ENCODE peak calls at places on chromosomes 12 and 14, in eight cellular contexts. A, K, S, H, J, P, E and I are unnamed samples.
A peak's percentile ranks its signal among the peaks of the same experiment; 100 is the strongest.

GRCh38 chr14:29310757-29311156 is 544.2 kb downstream of the FOXG1 start:
- DNase-seq in A (no peak), J (no peak), E (no peak), S (no peak), H (no peak), K (peak; percentile 83), P (no peak), I (peak; percentile 83)

GRCh38 chr14:77031680-77032482 is 3.4 kb upstream of the IRF2BPL start:
- DNase-seq in A (no peak), K (peak; percentile 67), J (peak; percentile 64), S (no peak), H (no peak), P (no peak), E (no peak), I (peak; percentile 91)

GRCh38 chr12:120085920-120086319 is 30.6 kb downstream of the RAB35 start:
- DNase-seq in P (no peak), E (no peak), K (no peak), J (no peak), S (peak; percentile 67), H (no peak), A (peak; percentile 27), I (no peak)

GRCh38 chr14:60508707-60509437 is at the start of gene SIX6:
- DNase-seq in E (no peak), K (no peak), P (peak; percentile 77), A (no peak), S (peak; percentile 92), H (no peak), J (peak; percentile 49), I (peak; percentile 39)

GRCh38 chr12:108865169-108865568 is 7.8 kb upstream of the SSH1 start:
- DNase-seq in E (no peak), K (no peak), J (no peak), P (no peak), A (no peak), S (no peak), H (no peak), I (no peak)

GRCh38 chr12:11847539-11847938 is 198.1 kb downstream of the ETV6 start:
- DNase-seq in S (no peak), P (no peak), H (no peak), K (no peak), E (no peak), J (no peak), A (no peak), I (no peak)

GRCh38 chr12:41452838-41453237 is 264.7 kb downstream of the PDZRN4 start:
- DNase-seq in S (peak; percentile 17), A (no peak), K (no peak), P (no peak), H (no peak), E (no peak), J (no peak), I (no peak)

GRCh38 chr14:30994681-30995620 is 30.5 kb upstream of the AP4S1 start:
- DNase-seq in P (no peak), E (no peak), J (no peak), K (peak; percentile 33), S (no peak), H (no peak), A (no peak), I (peak; percentile 69)

GRCh38 chr14:100562751-100563150 is 24.5 kb downstream of the BEGAIN start:
- DNase-seq in K (no peak), H (no peak), E (no peak), A (no peak), P (no peak), J (no peak), S (no peak), I (no peak)

GRCh38 chr14:53106768-53107167 is 46.4 kb downstream of the DDHD1 start:
- DNase-seq in J (no peak), E (no peak), S (no peak), A (no peak), H (no peak), P (no peak), K (no peak), I (no peak)

GRCh38 chr12:12564911-12565310 is 2.2 kb upstream of the DUSP16 start:
- DNase-seq in E (no peak), J (peak; percentile 10), K (peak; percentile 19), H (no peak), A (no peak), S (no peak), P (no peak), I (no peak)

GRCh38 chr14:30798961-30799360 is 75.4 kb upstream of the COCH start:
- DNase-seq in S (no peak), P (no peak), H (no peak), J (no peak), K (no peak), A (no peak), E (no peak), I (no peak)

GRCh38 chr12:44972746-44973421 is 78.0 kb downstream of the DBX2 start:
- DNase-seq in S (peak; percentile 83), H (peak; percentile 22), A (peak; percentile 19), J (peak; percentile 28), E (peak; percentile 20), P (peak; percentile 46), K (peak; percentile 43), I (peak; percentile 39)

GRCh38 chr12:52878507-52879393 is 26.1 kb downstream of the KRT8 start:
- DNase-seq in S (no peak), P (no peak), K (no peak), H (no peak), A (no peak), J (peak; percentile 4), E (no peak), I (no peak)

GRCh38 chr12:11958216-11959091 is 112.3 kb upstream of the BCL2L14 start:
- DNase-seq in E (no peak), A (no peak), K (peak; percentile 81), P (no peak), H (no peak), J (peak; percentile 16), S (no peak), I (peak; percentile 97)

GRCh38 chr12:119988788-119989618 is at the start of gene BICDL1:
- DNase-seq in P (peak; percentile 91), E (peak; percentile 92), K (peak; percentile 96), J (peak; percentile 97), S (peak; percentile 99), H (peak; percentile 93), A (peak; percentile 95), I (peak; percentile 67)

GRCh38 chr12:28827841-28828240 is 321.2 kb upstream of the FAR2 start:
- DNase-seq in S (no peak), P (no peak), K (no peak), A (no peak), E (no peak), J (no peak), H (no peak), I (no peak)

GRCh38 chr12:28824193-28824846 is 324.8 kb upstream of the FAR2 start:
- DNase-seq in S (no peak), A (no peak), K (no peak), H (no peak), P (no peak), E (no peak), J (no peak), I (no peak)

GRCh38 chr12:28830491-28830890 is 318.6 kb upstream of the FAR2 start:
- DNase-seq in S (peak; percentile 63), H (no peak), P (no peak), E (no peak), A (no peak), K (no peak), J (no peak), I (no peak)

GRCh38 chr12:28824849-28825248 is 324.2 kb upstream of the FAR2 start:
- DNase-seq in A (no peak), E (no peak), P (no peak), J (no peak), K (no peak), S (no peak), H (no peak), I (no peak)
- H3K9me2 ChIP-seq in A (no peaks in the 10 kb centered on the region), E (no peaks in the 10 kb centered on the region), P (no peaks in the 10 kb centered on the region), J (no peaks in the 10 kb centered on the region), K (peaks cover 5% of the 10 kb centered on the region), S (peaks cover 11% of the 10 kb centered on the region), H (no peaks in the 10 kb centered on the region), I (peaks cover 4% of the 10 kb centered on the region)

GRCh38 chr14:21524575-21525518 is 1.3 kb downstream of the SALL2 start:
- DNase-seq in K (no peak), H (no peak), S (no peak), J (peak; percentile 9), E (no peak), P (no peak), A (no peak), I (no peak)
- H3K27ac ChIP-seq in K (no peak overlapping the region), H (no peak overlapping the region), S (peak overlapping the region; percentile 84), J (no peak overlapping the region), E (no peak overlapping the region), P (no peak overlapping the region), A (no peak overlapping the region), I (no peak overlapping the region)

GRCh38 chr12:24759155-24759554 is 189.7 kb downstream of the BCAT1 start:
- DNase-seq in E (no peak), K (no peak), J (peak; percentile 54), H (no peak), A (no peak), P (no peak), S (no peak), I (peak; percentile 64)

GRCh38 chr12:24752763-24753462 is 196.0 kb downstream of the BCAT1 start:
- DNase-seq in H (no peak), E (no peak), S (no peak), J (no peak), P (no peak), K (no peak), A (no peak), I (no peak)

GRCh38 chr12:24756479-24757024 is 192.3 kb downstream of the BCAT1 start:
- DNase-seq in S (no peak), E (no peak), H (no peak), P (no peak), J (no peak), K (no peak), A (no peak), I (no peak)

GRCh38 chr12:24751181-24751580 is 197.7 kb downstream of the BCAT1 start:
- DNase-seq in K (no peak), A (no peak), P (no peak), E (no peak), H (no peak), S (no peak), J (no peak), I (peak; percentile 8)

GRCh38 chr12:24754690-24755638 is 193.9 kb downstream of the BCAT1 start:
- DNase-seq in J (no peak), S (no peak), A (no peak), K (no peak), H (no peak), P (no peak), E (no peak), I (peak; percentile 77)
- TF ChIP-seq EZH2phosphoT487 in J (no peak), S (no peak), A (no peak), K (no peak), H (no peak), P (no peak), E (no peak), I (no peak)

GRCh38 chr12:112256780-112257179 is 125.5 kb downstream of the HECTD4 start:
- DNase-seq in A (no peak), K (no peak), S (peak; percentile 54), J (no peak), P (no peak), H (no peak), E (no peak), I (no peak)
- H3K9me2 ChIP-seq in A (no peaks in the 10 kb centered on the region), K (no peaks in the 10 kb centered on the region), S (no peaks in the 10 kb centered on the region), J (no peaks in the 10 kb centered on the region), P (no peaks in the 10 kb centered on the region), H (no peaks in the 10 kb centered on the region), E (no peaks in the 10 kb centered on the region), I (no peaks in the 10 kb centered on the region)

DNA sequence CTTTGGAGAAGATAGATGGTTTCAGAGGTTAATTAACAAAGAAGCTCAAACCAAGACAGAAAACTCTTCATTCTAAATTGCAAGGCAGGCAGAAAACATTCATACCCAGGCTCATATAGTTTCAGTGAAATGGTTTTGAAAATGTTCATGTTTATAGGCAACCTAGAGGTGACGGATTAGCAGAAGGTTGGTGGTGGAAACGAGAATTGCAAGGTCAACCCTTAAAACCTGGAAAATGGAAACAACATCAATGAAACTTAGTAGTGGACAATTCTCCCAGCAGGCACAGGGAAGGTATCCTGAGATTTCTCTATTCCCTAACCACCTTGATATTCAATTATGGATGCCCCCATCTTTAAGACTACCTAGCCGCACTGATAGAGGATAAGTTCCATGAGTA is 965 bp downstream of the CD163 start:
- DNase-seq in S (peak; percentile 7), A (no peak), J (no peak), P (no peak), K (no peak), E (no peak), H (no peak), I (no peak)
- H3K27ac ChIP-seq in S (no peak overlapping the region), A (no peak overlapping the region), J (no peak overlapping the region), P (no peak overlapping the region), K (no peak overlapping the region), E (no peak overlapping the region), H (no peak overlapping the region), I (no peak overlapping the region)